ENCODE peak calls at places on chromosomes 13 and 19, in six cellular contexts. One of them, this sample, is unnamed.

GRCh38 chr13:80712026-80712425 is 371.1 kb upstream of the SPRY2 start:
- DNase-seq in PC-9: no peak
- DNase-seq in GM12892: no peak
- DNase-seq in activated CD4-positive, alpha-beta T cell treated with anti-CD3 and anti-CD28 coated beads, Interleukin-2, amount 10 ng/mL, durations not matched to agents 7 days and 5 days: no peak
- DNase-seq in cerebellar nuclear complex: no peak
- DNase-seq in stimulated activated naive B cell treated with anti-CD40 and anti-IgM and Interleukin-4, amounts not matched to agents 10 μg/mL and 1 μg/mL and 100 μg/mL, for 72 hours: no peak
- DNase-seq in this sample: no peak

GRCh38 chr19:39032164-39032918 is at the start of gene FBXO27:
- DNase-seq in GM12892: no peak
- DNase-seq in PC-9: peak
- DNase-seq in cerebellar nuclear complex: no peak
- DNase-seq in stimulated activated naive B cell treated with anti-CD40 and anti-IgM and Interleukin-4, amounts not matched to agents 10 μg/mL and 1 μg/mL and 100 μg/mL, for 72 hours: no peak
- DNase-seq in activated CD4-positive, alpha-beta T cell treated with anti-CD3 and anti-CD28 coated beads, Interleukin-2, amount 10 ng/mL, durations not matched to agents 7 days and 5 days: no peak
- DNase-seq in this sample: peak

GRCh38 chr13:74452176-74452575 is 318.0 kb upstream of the KLF12 start:
- DNase-seq in PC-9: no peak
- DNase-seq in activated CD4-positive, alpha-beta T cell treated with anti-CD3 and anti-CD28 coated beads, Interleukin-2, amount 10 ng/mL, durations not matched to agents 7 days and 5 days: no peak
- DNase-seq in cerebellar nuclear complex: no peak
- DNase-seq in GM12892: no peak
- DNase-seq in stimulated activated naive B cell treated with anti-CD40 and anti-IgM and Interleukin-4, amounts not matched to agents 10 μg/mL and 1 μg/mL and 100 μg/mL, for 72 hours: no peak
- DNase-seq in this sample: no peak

GRCh38 chr19:1295169-1296012 is 9.7 kb downstream of the EFNA2 start:
- DNase-seq in activated CD4-positive, alpha-beta T cell treated with anti-CD3 and anti-CD28 coated beads, Interleukin-2, amount 10 ng/mL, durations not matched to agents 7 days and 5 days: peak
- DNase-seq in GM12892: peak
- DNase-seq in stimulated activated naive B cell treated with anti-CD40 and anti-IgM and Interleukin-4, amounts not matched to agents 10 μg/mL and 1 μg/mL and 100 μg/mL, for 72 hours: no peak
- DNase-seq in cerebellar nuclear complex: no peak
- DNase-seq in PC-9: no peak
- DNase-seq in this sample: no peak

GRCh38 chr19:29499921-29500590 is 25.7 kb upstream of the VSTM2B start:
- DNase-seq in PC-9: no peak
- DNase-seq in GM12892: no peak
- DNase-seq in cerebellar nuclear complex: no peak
- DNase-seq in stimulated activated naive B cell treated with anti-CD40 and anti-IgM and Interleukin-4, amounts not matched to agents 10 μg/mL and 1 μg/mL and 100 μg/mL, for 72 hours: no peak
- DNase-seq in activated CD4-positive, alpha-beta T cell treated with anti-CD3 and anti-CD28 coated beads, Interleukin-2, amount 10 ng/mL, durations not matched to agents 7 days and 5 days: no peak
- DNase-seq in this sample: no peak

GRCh38 chr19:2288743-2289713 is 7.1 kb upstream of the PEAK3 start:
- DNase-seq in PC-9: no peak
- DNase-seq in GM12892: no peak
- DNase-seq in activated CD4-positive, alpha-beta T cell treated with anti-CD3 and anti-CD28 coated beads, Interleukin-2, amount 10 ng/mL, durations not matched to agents 7 days and 5 days: no peak
- DNase-seq in cerebellar nuclear complex: no peak
- DNase-seq in stimulated activated naive B cell treated with anti-CD40 and anti-IgM and Interleukin-4, amounts not matched to agents 10 μg/mL and 1 μg/mL and 100 μg/mL, for 72 hours: no peak
- DNase-seq in this sample: no peak

GRCh38 chr13:100668408-100668807 is 6.2 kb downstream of the TMTC4 start:
- DNase-seq in cerebellar nuclear complex: no peak
- DNase-seq in GM12892: no peak
- DNase-seq in PC-9: no peak
- DNase-seq in activated CD4-positive, alpha-beta T cell treated with anti-CD3 and anti-CD28 coated beads, Interleukin-2, amount 10 ng/mL, durations not matched to agents 7 days and 5 days: no peak
- DNase-seq in stimulated activated naive B cell treated with anti-CD40 and anti-IgM and Interleukin-4, amounts not matched to agents 10 μg/mL and 1 μg/mL and 100 μg/mL, for 72 hours: no peak
- DNase-seq in this sample: no peak

GRCh38 chr19:19485998-19486290 is 29.4 kb downstream of the TSSK6 start:
- DNase-seq in stimulated activated naive B cell treated with anti-CD40 and anti-IgM and Interleukin-4, amounts not matched to agents 10 μg/mL and 1 μg/mL and 100 μg/mL, for 72 hours: no peak
- DNase-seq in activated CD4-positive, alpha-beta T cell treated with anti-CD3 and anti-CD28 coated beads, Interleukin-2, amount 10 ng/mL, durations not matched to agents 7 days and 5 days: no peak
- DNase-seq in GM12892: no peak
- DNase-seq in PC-9: no peak
- DNase-seq in cerebellar nuclear complex: no peak
- DNase-seq in this sample: no peak

GRCh38 chr13:66673401-66673800 is 556.7 kb downstream of the PCDH9 start:
- DNase-seq in stimulated activated naive B cell treated with anti-CD40 and anti-IgM and Interleukin-4, amounts not matched to agents 10 μg/mL and 1 μg/mL and 100 μg/mL, for 72 hours: no peak
- DNase-seq in cerebellar nuclear complex: no peak
- DNase-seq in GM12892: no peak
- DNase-seq in activated CD4-positive, alpha-beta T cell treated with anti-CD3 and anti-CD28 coated beads, Interleukin-2, amount 10 ng/mL, durations not matched to agents 7 days and 5 days: no peak
- DNase-seq in PC-9: no peak
- DNase-seq in this sample: no peak

GRCh38 chr13:24220086-24220703 is 59.7 kb downstream of the SPATA13 start:
- DNase-seq in activated CD4-positive, alpha-beta T cell treated with anti-CD3 and anti-CD28 coated beads, Interleukin-2, amount 10 ng/mL, durations not matched to agents 7 days and 5 days: peak
- DNase-seq in PC-9: peak
- DNase-seq in GM12892: peak
- DNase-seq in cerebellar nuclear complex: no peak
- DNase-seq in stimulated activated naive B cell treated with anti-CD40 and anti-IgM and Interleukin-4, amounts not matched to agents 10 μg/mL and 1 μg/mL and 100 μg/mL, for 72 hours: peak
- DNase-seq in this sample: peak

GRCh38 chr19:58346961-58347929 is 6.0 kb downstream of the A1BG start:
- DNase-seq in GM12892: peak
- DNase-seq in PC-9: no peak
- DNase-seq in cerebellar nuclear complex: no peak
- DNase-seq in stimulated activated naive B cell treated with anti-CD40 and anti-IgM and Interleukin-4, amounts not matched to agents 10 μg/mL and 1 μg/mL and 100 μg/mL, for 72 hours: peak
- DNase-seq in activated CD4-positive, alpha-beta T cell treated with anti-CD3 and anti-CD28 coated beads, Interleukin-2, amount 10 ng/mL, durations not matched to agents 7 days and 5 days: peak
- DNase-seq in this sample: peak

GRCh38 chr13:94030415-94031119 is 448.9 kb downstream of the DCT start:
- DNase-seq in stimulated activated naive B cell treated with anti-CD40 and anti-IgM and Interleukin-4, amounts not matched to agents 10 μg/mL and 1 μg/mL and 100 μg/mL, for 72 hours: no peak
- DNase-seq in GM12892: no peak
- DNase-seq in cerebellar nuclear complex: no peak
- DNase-seq in PC-9: no peak
- DNase-seq in activated CD4-positive, alpha-beta T cell treated with anti-CD3 and anti-CD28 coated beads, Interleukin-2, amount 10 ng/mL, durations not matched to agents 7 days and 5 days: no peak
- DNase-seq in this sample: no peak

GRCh38 chr13:67464154-67464553 is 234.0 kb upstream of the PCDH9 start:
- DNase-seq in stimulated activated naive B cell treated with anti-CD40 and anti-IgM and Interleukin-4, amounts not matched to agents 10 μg/mL and 1 μg/mL and 100 μg/mL, for 72 hours: no peak
- DNase-seq in activated CD4-positive, alpha-beta T cell treated with anti-CD3 and anti-CD28 coated beads, Interleukin-2, amount 10 ng/mL, durations not matched to agents 7 days and 5 days: no peak
- DNase-seq in GM12892: no peak
- DNase-seq in cerebellar nuclear complex: no peak
- DNase-seq in PC-9: no peak
- DNase-seq in this sample: no peak

GRCh38 chr19:38650911-38651584 is 3.6 kb downstream of the ACTN4 start:
- DNase-seq in PC-9: peak
- DNase-seq in stimulated activated naive B cell treated with anti-CD40 and anti-IgM and Interleukin-4, amounts not matched to agents 10 μg/mL and 1 μg/mL and 100 μg/mL, for 72 hours: no peak
- DNase-seq in cerebellar nuclear complex: no peak
- DNase-seq in activated CD4-positive, alpha-beta T cell treated with anti-CD3 and anti-CD28 coated beads, Interleukin-2, amount 10 ng/mL, durations not matched to agents 7 days and 5 days: no peak
- DNase-seq in GM12892: no peak
- DNase-seq in this sample: no peak

GRCh38 chr13:109790071-109790470 is 3.7 kb upstream of the IRS2 start:
- DNase-seq in GM12892: no peak
- DNase-seq in PC-9: peak
- DNase-seq in stimulated activated naive B cell treated with anti-CD40 and anti-IgM and Interleukin-4, amounts not matched to agents 10 μg/mL and 1 μg/mL and 100 μg/mL, for 72 hours: no peak
- DNase-seq in activated CD4-positive, alpha-beta T cell treated with anti-CD3 and anti-CD28 coated beads, Interleukin-2, amount 10 ng/mL, durations not matched to agents 7 days and 5 days: no peak
- DNase-seq in cerebellar nuclear complex: no peak
- DNase-seq in this sample: no peak

GRCh38 chr13:39676315-39676876 is 20.9 kb downstream of the COG6 start:
- DNase-seq in activated CD4-positive, alpha-beta T cell treated with anti-CD3 and anti-CD28 coated beads, Interleukin-2, amount 10 ng/mL, durations not matched to agents 7 days and 5 days: peak
- DNase-seq in stimulated activated naive B cell treated with anti-CD40 and anti-IgM and Interleukin-4, amounts not matched to agents 10 μg/mL and 1 μg/mL and 100 μg/mL, for 72 hours: no peak
- DNase-seq in PC-9: no peak
- DNase-seq in GM12892: no peak
- DNase-seq in cerebellar nuclear complex: no peak
- DNase-seq in this sample: peak

GRCh38 chr19:46413262-46414031 is at the start of gene CCDC8:
- DNase-seq in activated CD4-positive, alpha-beta T cell treated with anti-CD3 and anti-CD28 coated beads, Interleukin-2, amount 10 ng/mL, durations not matched to agents 7 days and 5 days: no peak
- DNase-seq in PC-9: no peak
- DNase-seq in stimulated activated naive B cell treated with anti-CD40 and anti-IgM and Interleukin-4, amounts not matched to agents 10 μg/mL and 1 μg/mL and 100 μg/mL, for 72 hours: no peak
- DNase-seq in GM12892: no peak
- DNase-seq in cerebellar nuclear complex: no peak
- DNase-seq in this sample: peak

GRCh38 chr13:20426766-20427448 is 98.8 kb downstream of the CRYL1 start:
- DNase-seq in GM12892: no peak
- DNase-seq in PC-9: no peak
- DNase-seq in cerebellar nuclear complex: no peak
- DNase-seq in stimulated activated naive B cell treated with anti-CD40 and anti-IgM and Interleukin-4, amounts not matched to agents 10 μg/mL and 1 μg/mL and 100 μg/mL, for 72 hours: no peak
- DNase-seq in activated CD4-positive, alpha-beta T cell treated with anti-CD3 and anti-CD28 coated beads, Interleukin-2, amount 10 ng/mL, durations not matched to agents 7 days and 5 days: no peak
- DNase-seq in this sample: peak

GRCh38 chr19:56946164-56946563 is 105.6 kb upstream of the PEG3 start:
- DNase-seq in PC-9: no peak
- DNase-seq in cerebellar nuclear complex: no peak
- DNase-seq in stimulated activated naive B cell treated with anti-CD40 and anti-IgM and Interleukin-4, amounts not matched to agents 10 μg/mL and 1 μg/mL and 100 μg/mL, for 72 hours: no peak
- DNase-seq in activated CD4-positive, alpha-beta T cell treated with anti-CD3 and anti-CD28 coated beads, Interleukin-2, amount 10 ng/mL, durations not matched to agents 7 days and 5 days: no peak
- DNase-seq in GM12892: no peak
- DNase-seq in this sample: no peak

GRCh38 chr19:49165111-49165750 is 7.6 kb downstream of the TRPM4 start:
- DNase-seq in stimulated activated naive B cell treated with anti-CD40 and anti-IgM and Interleukin-4, amounts not matched to agents 10 μg/mL and 1 μg/mL and 100 μg/mL, for 72 hours: no peak
- DNase-seq in PC-9: peak
- DNase-seq in cerebellar nuclear complex: no peak
- DNase-seq in GM12892: no peak
- DNase-seq in activated CD4-positive, alpha-beta T cell treated with anti-CD3 and anti-CD28 coated beads, Interleukin-2, amount 10 ng/mL, durations not matched to agents 7 days and 5 days: no peak
- DNase-seq in this sample: no peak

GRCh38 chr19:940591-941291 is 14.9 kb downstream of the ARID3A start:
- DNase-seq in cerebellar nuclear complex: no peak
- DNase-seq in activated CD4-positive, alpha-beta T cell treated with anti-CD3 and anti-CD28 coated beads, Interleukin-2, amount 10 ng/mL, durations not matched to agents 7 days and 5 days: peak
- DNase-seq in PC-9: peak
- DNase-seq in stimulated activated naive B cell treated with anti-CD40 and anti-IgM and Interleukin-4, amounts not matched to agents 10 μg/mL and 1 μg/mL and 100 μg/mL, for 72 hours: peak
- DNase-seq in GM12892: no peak
- DNase-seq in this sample: peak

GRCh38 chr13:78657699-78658629 is 991 bp downstream of the OBI1 start:
- DNase-seq in stimulated activated naive B cell treated with anti-CD40 and anti-IgM and Interleukin-4, amounts not matched to agents 10 μg/mL and 1 μg/mL and 100 μg/mL, for 72 hours: no peak
- DNase-seq in PC-9: peak
- DNase-seq in cerebellar nuclear complex: no peak
- DNase-seq in GM12892: no peak
- DNase-seq in activated CD4-positive, alpha-beta T cell treated with anti-CD3 and anti-CD28 coated beads, Interleukin-2, amount 10 ng/mL, durations not matched to agents 7 days and 5 days: no peak
- DNase-seq in this sample: no peak

This sample was measured in G401.